ENCODE peak calls at places on chromosomes 12 and 14, in seven cellular contexts. N is DMS153, Z is GM23248, H is RPMI7951, P is WTC11, W is Daoy, F is omental fat pad. V is an unnamed sample.

GRCh38 chr14:77181603-77182437 is at the start of gene TMEM63C:
- DNase-seq in F (no peak), N (peak), W (peak), P (peak), H (peak), Z (peak), V (no peak)

GRCh38 chr12:50732591-50732990 is 31.3 kb upstream of the ATF1 start:
- DNase-seq in H (peak), Z (peak), N (no peak), F (no peak), W (peak), P (no peak), V (peak)

GRCh38 chr12:13173537-13173936 is 23.0 kb upstream of the EMP1 start:
- DNase-seq in H (peak), N (no peak), P (no peak), W (peak), Z (peak), F (no peak), V (peak)

GRCh38 chr14:69924181-69924580 is 45.0 kb downstream of the SMOC1 start:
- DNase-seq in P (no peak), F (no peak), H (no peak), N (no peak), Z (peak), W (peak), V (no peak)

GRCh38 chr14:50961606-50962259 is 17.4 kb upstream of the PYGL start:
- DNase-seq in H (peak), F (no peak), P (no peak), Z (peak), W (peak), N (no peak), V (peak)

GRCh38 chr12:48286665-48287064 is 64.1 kb downstream of the ZNF641 start:
- DNase-seq in Z (peak), F (no peak), P (peak), N (no peak), H (peak), W (no peak), V (no peak)

GRCh38 chr14:76293923-76294322 is 82.0 kb upstream of the ESRRB start:
- DNase-seq in W (no peak), F (no peak), P (no peak), Z (no peak), H (no peak), N (no peak), V (no peak)

GRCh38 chr12:9134981-9135628 is 19.4 kb upstream of the A2M start:
- DNase-seq in H (no peak), P (peak), F (no peak), W (no peak), N (no peak), Z (no peak), V (no peak)

GRCh38 chr12:115507951-115508722 is 769.4 kb downstream of the MED13L start:
- DNase-seq in Z (no peak), W (no peak), H (no peak), F (no peak), P (peak), N (peak), V (peak)

GRCh38 chr14:66645716-66646115 is 137.8 kb downstream of the GPHN start:
- DNase-seq in H (peak), Z (no peak), N (no peak), F (no peak), W (peak), P (no peak), V (peak)

GRCh38 chr12:76539727-76540126 is 19.8 kb downstream of the OSBPL8 start:
- DNase-seq in W (no peak), Z (no peak), P (no peak), N (no peak), H (no peak), F (no peak), V (no peak)

GRCh38 chr12:58425481-58426392 is 484.4 kb downstream of the ATP23 start:
- DNase-seq in W (peak), P (peak), Z (peak), H (peak), N (peak), F (no peak), V (peak)

GRCh38 chr12:18332173-18332572 is 70.9 kb downstream of the PIK3C2G start:
- DNase-seq in H (no peak), N (no peak), W (no peak), Z (peak), P (no peak), F (no peak), V (no peak)

GRCh38 chr12:89333564-89334252 is 18.6 kb downstream of the DUSP6 start:
- DNase-seq in P (no peak), W (peak), Z (no peak), H (no peak), N (no peak), F (no peak), V (no peak)

V was measured in osteoblast.